ENCODE peak calls at places on chromosome 1, in nine cellular contexts. L is CD4-positive, CD25-positive, alpha-beta regulatory T cell; U is HCT116; Z is endothelial cell of umbilical vein; N is fibroblast of lung; F is thoracic aorta; P is GM23338; H is lung; A is right atrium auricular region. X is an unnamed sample.

GRCh38 chr1:54160351-54160750 is 7.6 kb upstream of the CDCP2 start:
- DNase-seq in A (no peak), P (no peak), F (no peak), N (no peak), U (no peak), H (no peak), L (no peak), Z (no peak), X (no peak)

GRCh38 chr1:174116042-174116441 is 43.3 kb upstream of the RABGAP1L start:
- DNase-seq in A (no peak), U (no peak), P (no peak), Z (no peak), L (no peak), N (peak; percentile 6), F (no peak), H (no peak), X (no peak)

GRCh38 chr1:15765495-15766194 is 7.0 kb downstream of the FBLIM1 start:
- DNase-seq in H (no peak), U (no peak), L (no peak), P (no peak), A (no peak), F (no peak), Z (no peak), N (peak; percentile 97), X (no peak)

GRCh38 chr1:234322979-234323378 is 50.3 kb upstream of the COA6 start:
- DNase-seq in H (no peak), A (no peak), U (peak; percentile 21), N (peak; percentile 3), L (peak; percentile 66), Z (peak; percentile 40), F (no peak), P (peak; percentile 94), X (peak; percentile 41)

GRCh38 chr1:15452216-15452615 is 4.3 kb upstream of the CELA2A start:
- DNase-seq in U (no peak), P (no peak), H (no peak), Z (no peak), A (no peak), L (no peak), F (no peak), N (no peak), X (no peak)

GRCh38 chr1:11571906-11572616 is 82.2 kb downstream of the FBXO2 start:
- DNase-seq in H (no peak), P (peak; percentile 94), Z (no peak), L (peak; percentile 23), U (peak; percentile 8), F (no peak), A (no peak), N (no peak), X (no peak)

GRCh38 chr1:192153276-192153675 is 5.0 kb upstream of the RGS18 start:
- DNase-seq in P (no peak), F (no peak), U (no peak), L (no peak), N (peak; percentile 57), H (no peak), Z (peak; percentile 54), A (no peak), X (no peak)

GRCh38 chr1:1779691-1780597 is 1.7 kb upstream of the NADK start:
- DNase-seq in N (peak; percentile 58), Z (no peak), H (peak; percentile 76), L (peak; percentile 91), F (no peak), A (peak; percentile 81), P (peak; percentile 86), U (no peak), X (peak; percentile 81)

GRCh38 chr1:109371271-109371739 is 26.4 kb downstream of the SORT1 start:
- DNase-seq in A (no peak), N (peak; percentile 81), H (no peak), P (no peak), U (no peak), Z (no peak), F (no peak), L (no peak), X (no peak)

GRCh38 chr1:10900691-10901090 is 104.2 kb upstream of the CASZ1 start:
- DNase-seq in U (no peak), P (peak; percentile 53), N (peak; percentile 11), L (no peak), H (peak; percentile 50), A (no peak), Z (no peak), F (no peak), X (no peak)

GRCh38 chr1:183736391-183736790 is 68.5 kb upstream of the RGL1 start:
- DNase-seq in F (no peak), P (no peak), A (no peak), N (no peak), U (no peak), H (no peak), Z (no peak), L (no peak), X (no peak)

GRCh38 chr1:176211395-176212165 is 4.5 kb upstream of the COP1 start:
- DNase-seq in H (no peak), F (no peak), L (no peak), N (no peak), A (no peak), U (no peak), Z (no peak), P (no peak), X (no peak)

GRCh38 chr1:92884195-92884594 is 52.4 kb downstream of the RPL5 start:
- DNase-seq in F (no peak), Z (no peak), H (no peak), L (no peak), U (no peak), P (no peak), N (no peak), A (no peak), X (no peak)

GRCh38 chr1:220441211-220441610 is 86.7 kb upstream of the MARK1 start:
- DNase-seq in F (no peak), A (no peak), L (no peak), U (no peak), H (no peak), Z (no peak), N (no peak), P (no peak), X (no peak)

GRCh38 chr1:9438431-9439073 is 100.7 kb upstream of the SLC25A33 start:
- DNase-seq in U (no peak), H (peak; percentile 58), N (peak; percentile 88), A (peak; percentile 87), F (peak; percentile 59), L (no peak), P (no peak), Z (peak; percentile 95), X (no peak)

GRCh38 chr1:59967141-59967697 is 40.6 kb upstream of the CYP2J2 start:
- DNase-seq in U (no peak), Z (peak; percentile 51), A (no peak), L (no peak), H (no peak), N (peak; percentile 73), P (no peak), F (no peak), X (no peak)

GRCh38 chr1:169697769-169698168 is 13.7 kb downstream of the SELL start:
- DNase-seq in U (no peak), N (no peak), H (no peak), F (no peak), A (no peak), L (no peak), P (no peak), Z (no peak), X (no peak)

GRCh38 chr1:169696273-169697100 is 14.9 kb downstream of the SELL start:
- DNase-seq in L (no peak), A (no peak), H (no peak), U (no peak), P (no peak), F (no peak), Z (peak; percentile 34), N (no peak), X (no peak)

GRCh38 chr1:169699769-169700168 is 11.7 kb downstream of the SELL start:
- DNase-seq in A (no peak), P (no peak), L (peak; percentile 51), Z (no peak), F (no peak), H (no peak), N (no peak), U (no peak), X (no peak)

GRCh38 chr1:169701261-169701802 is 10.1 kb downstream of the SELL start:
- DNase-seq in L (peak; percentile 75), A (no peak), U (no peak), F (no peak), N (no peak), H (no peak), P (no peak), Z (no peak), X (peak; percentile 47)

GRCh38 chr1:169698976-169699375 is 12.4 kb downstream of the SELL start:
- DNase-seq in A (no peak), L (peak; percentile 85), U (no peak), F (no peak), H (no peak), Z (peak; percentile 29), P (no peak), N (no peak), X (no peak)
- H3K4me3 ChIP-seq in A (no peak overlapping the region), L (peak overlapping the region; percentile 73), U (no peak overlapping the region), F (no peak overlapping the region), H (no peak overlapping the region), Z (no peak overlapping the region), P (no peak overlapping the region), N (no peak overlapping the region), X (no peak overlapping the region)

GRCh38 chr1:159941139-159941866 is 4.1 kb downstream of the IGSF9 start:
- DNase-seq in L (no peak), F (no peak), U (no peak), A (no peak), Z (no peak), H (no peak), N (no peak), P (peak; percentile 30), X (no peak)
- H3K4me1 ChIP-seq in L (peaks cover 19% of the 10 kb centered on the region), F (peaks cover 10% of the 10 kb centered on the region), U (peaks cover 9% of the 10 kb centered on the region), A (peaks cover 43% of the 10 kb centered on the region), Z (peaks cover 5% of the 10 kb centered on the region), H (peaks cover 18% of the 10 kb centered on the region), N (no peaks in the 10 kb centered on the region), P (peaks cover 33% of the 10 kb centered on the region), X (peaks cover 23% of the 10 kb centered on the region)

DNA sequence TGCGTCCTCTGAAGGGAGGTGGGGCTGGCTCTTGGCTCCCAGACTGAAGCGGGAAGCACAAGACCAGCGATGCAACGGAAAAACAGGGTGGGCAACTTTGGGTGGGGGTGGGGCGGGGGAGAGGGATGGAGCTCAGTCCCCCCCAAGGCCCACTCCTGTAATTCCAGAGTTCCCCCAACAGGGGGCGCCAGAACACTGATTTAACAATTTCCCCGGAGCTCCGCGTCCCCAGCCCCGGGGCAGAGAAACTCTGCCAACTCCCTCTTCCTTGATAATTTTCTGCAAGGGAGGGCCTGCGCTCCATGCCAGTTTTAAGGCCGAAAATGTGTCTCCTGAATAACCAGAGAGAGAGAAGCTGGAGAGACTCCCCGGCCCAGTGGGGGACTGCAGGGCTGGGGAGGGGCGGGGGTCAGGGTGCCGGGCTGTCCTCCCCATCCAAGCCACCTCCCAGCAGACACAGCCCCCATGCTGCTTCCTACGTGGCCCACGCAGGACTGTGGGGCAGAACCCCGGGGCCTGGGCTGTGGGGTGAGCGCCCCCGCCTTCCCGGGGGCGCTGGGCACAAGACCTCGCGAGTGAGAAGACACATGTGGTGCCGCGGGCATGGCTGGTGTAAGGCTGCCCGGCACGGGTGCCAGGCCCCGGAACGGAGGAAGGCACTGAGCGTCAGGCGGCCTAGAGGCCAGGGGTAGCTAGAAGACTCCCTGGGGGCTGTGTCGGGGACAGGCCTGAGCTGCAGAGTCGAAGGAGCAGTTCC is 51.4 kb downstream of the KIF21B start:
- DNase-seq in N (peak; percentile 21), Z (peak; percentile 39), L (peak; percentile 40), P (peak; percentile 84), U (peak; percentile 8), F (no peak), H (peak; percentile 66), A (peak; percentile 69), X (peak; percentile 60)
- H3K4me3 ChIP-seq in N (no peak overlapping the region), Z (no peak overlapping the region), L (no peak overlapping the region), P (no peak overlapping the region), U (no peak overlapping the region), F (no peak overlapping the region), H (no peak overlapping the region), A (no peak overlapping the region), X (no peak overlapping the region)

GRCh38 chr1:164709108-164709507 is 150.1 kb downstream of the PBX1 start:
- DNase-seq in P (no peak), U (no peak), H (no peak), N (no peak), Z (peak; percentile 36), F (no peak), A (no peak), L (no peak), X (no peak)
- H3K4me1 ChIP-seq in P (peaks cover 44% of the 10 kb centered on the region), U (peaks cover 8% of the 10 kb centered on the region), H (peaks cover 24% of the 10 kb centered on the region), N (peaks cover 28% of the 10 kb centered on the region), Z (peaks cover 27% of the 10 kb centered on the region), F (peaks cover 29% of the 10 kb centered on the region), A (peaks cover 76% of the 10 kb centered on the region), L (no peaks in the 10 kb centered on the region), X (no peaks in the 10 kb centered on the region)